ENCODE peak calls at places on chromosome 3, in six cellular contexts. I is neural crest cell, U is ureter, H is T-helper 2 cell, N is activated gamma-delta T cell, T is SK-N-DZ. F is an unnamed sample.

GRCh38 chr3:171804618-171805389 is 5.5 kb downstream of the PLD1 start:
- DNase-seq in I (no peak), U (no peak), H (no peak), N (no peak), T (no peak), F (no peak)

GRCh38 chr3:73215286-73215685 is 153.8 kb downstream of the EBLN2 start:
- DNase-seq in I (no peak), U (no peak), H (no peak), N (no peak), T (no peak), F (peak; percentile 67)

GRCh38 chr3:171333784-171334464 is 126.3 kb downstream of the TNIK start:
- DNase-seq in I (no peak), U (no peak), H (no peak), N (no peak), T (no peak), F (no peak)

GRCh38 chr3:43954321-43954720 is 263.6 kb downstream of the ABHD5 start:
- DNase-seq in I (no peak), U (no peak), H (no peak), N (no peak), T (no peak), F (no peak)

GRCh38 chr3:49859576-49860305 is 3.4 kb upstream of the TRAIP start:
- DNase-seq in I (no peak), U (no peak), H (no peak), N (no peak), T (no peak), F (no peak)

GRCh38 chr3:39103324-39103693 is 4.1 kb downstream of the GORASP1 start:
- DNase-seq in I (no peak), U (peak; percentile 38), H (no peak), N (no peak), T (no peak), F (no peak)

GRCh38 chr3:193851941-193852674 is 259.1 kb downstream of the OPA1 start:
- DNase-seq in I (no peak), U (no peak), H (no peak), N (no peak), T (no peak), F (peak; percentile 84)

GRCh38 chr3:16828815-16829214 is 55.9 kb upstream of the PLCL2 start:
- DNase-seq in I (no peak), U (no peak), H (no peak), N (no peak), T (peak; percentile 25), F (peak; percentile 37)

GRCh38 chr3:72613871-72614270 is 234.4 kb downstream of the SHQ1 start:
- DNase-seq in I (no peak), U (no peak), H (no peak), N (no peak), T (no peak), F (no peak)

GRCh38 chr3:135240426-135240825 is 445.4 kb downstream of the EPHB1 start:
- DNase-seq in I (no peak), U (no peak), H (no peak), N (no peak), T (no peak), F (no peak)

GRCh38 chr3:134822065-134822464 is 27.0 kb downstream of the EPHB1 start:
- DNase-seq in I (no peak), U (no peak), H (no peak), N (no peak), T (no peak), F (no peak)

GRCh38 chr3:151281671-151282334 is 3.5 kb upstream of the P2RY14 start:
- DNase-seq in I (no peak), U (no peak), H (no peak), N (no peak), T (no peak), F (no peak)